ENCODE peak calls at places on chromosomes 4 and X, in nine cellular contexts. R, Q, G, H, U, N, F, M and W are unnamed samples.

GRCh38 chr4:8284391-8284790 is 14.8 kb downstream of the HTRA3 start:
- DNase-seq in Q (no peak), H (no peak), G (no peak), F (peak), U (no peak), N (no peak), R (no peak), M (no peak), W (no peak)

GRCh38 chrX:47093248-47093647 is 15.0 kb downstream of the RGN start:
- DNase-seq in G (peak), Q (no peak), M (no peak), N (no peak), F (no peak), U (no peak), R (peak), H (peak), W (no peak)

GRCh38 chr4:110211007-110211769 is 12.8 kb upstream of the ELOVL6 start:
- DNase-seq in M (no peak), Q (no peak), G (peak), U (no peak), F (no peak), N (no peak), R (no peak), H (peak), W (no peak)

GRCh38 chr4:53986062-53986461 is 78.3 kb downstream of the CHIC2 start:
- DNase-seq in H (no peak), F (no peak), M (no peak), G (no peak), Q (no peak), R (no peak), U (no peak), N (no peak), W (no peak)

GRCh38 chr4:27094785-27095184 is 234.1 kb downstream of the STIM2 start:
- DNase-seq in U (no peak), R (no peak), M (no peak), N (no peak), Q (peak), F (no peak), H (no peak), G (no peak), W (no peak)

GRCh38 chrX:65690057-65690855 is 22.8 kb downstream of the MSN start:
- DNase-seq in U (peak), Q (no peak), F (no peak), N (no peak), G (no peak), R (no peak), H (no peak), M (no peak), W (peak)

GRCh38 chr4:67014592-67014991 is 530.7 kb downstream of the CENPC start:
- DNase-seq in F (no peak), Q (no peak), U (no peak), G (peak), H (no peak), M (no peak), N (no peak), R (no peak), W (no peak)

GRCh38 chrX:69197690-69198089 is 32.4 kb upstream of the PJA1 start:
- DNase-seq in F (no peak), N (no peak), H (no peak), G (no peak), M (no peak), R (no peak), Q (no peak), U (no peak), W (no peak)

GRCh38 chr4:82864336-82865001 is 26.5 kb downstream of the SEC31A start:
- DNase-seq in N (no peak), H (no peak), Q (no peak), F (no peak), M (no peak), G (no peak), U (no peak), R (no peak), W (no peak)

GRCh38 chr4:26762650-26763049 is 98.0 kb upstream of the STIM2 start:
- DNase-seq in F (no peak), H (no peak), N (no peak), M (no peak), R (no peak), G (no peak), Q (no peak), U (no peak), W (no peak)

GRCh38 chr4:23728393-23728792 is 161.5 kb downstream of the PPARGC1A start:
- DNase-seq in N (no peak), M (no peak), H (no peak), G (no peak), Q (no peak), R (peak), U (no peak), F (no peak), W (no peak)

GRCh38 chrX:115030635-115031034 is 13.2 kb upstream of the IL13RA2 start:
- DNase-seq in R (no peak), G (no peak), N (peak), H (no peak), U (no peak), Q (no peak), M (no peak), F (no peak), W (no peak)

GRCh38 chrX:106898462-106898861 is 4.7 kb downstream of the RIPPLY1 start:
- DNase-seq in U (no peak), N (no peak), G (peak), R (no peak), H (peak), Q (no peak), M (no peak), F (no peak), W (no peak)

GRCh38 chr4:41647368-41647767 is 101.2 kb downstream of the PHOX2B start:
- DNase-seq in N (no peak), H (no peak), F (no peak), R (no peak), M (no peak), G (no peak), U (no peak), Q (no peak), W (no peak)

GRCh38 chr4:8182858-8183725 is 16.0 kb upstream of the SH3TC1 start:
- DNase-seq in U (peak), M (peak), G (no peak), Q (peak), F (peak), N (peak), H (no peak), R (no peak), W (peak)

GRCh38 chrX:135185795-135186443 is 14.7 kb upstream of the CT55 start:
- DNase-seq in Q (peak), F (no peak), H (peak), R (peak), U (no peak), N (no peak), G (peak), M (no peak), W (no peak)

GRCh38 chrX:41148553-41148952 is 63.3 kb downstream of the USP9X start:
- DNase-seq in N (no peak), M (no peak), R (peak), F (no peak), H (no peak), U (no peak), Q (no peak), G (no peak), W (no peak)

GRCh38 chr4:113591982-113592381 is 169.6 kb downstream of the CAMK2D start:
- DNase-seq in H (no peak), F (no peak), N (no peak), M (no peak), Q (no peak), G (no peak), R (no peak), U (no peak), W (no peak)

GRCh38 chr4:147940144-147940543 is 208.3 kb downstream of the ARHGAP10 start:
- DNase-seq in N (no peak), U (no peak), Q (no peak), G (no peak), F (no peak), R (no peak), H (no peak), M (no peak), W (no peak)

GRCh38 chrX:71619193-71619592 is 882 bp upstream of the CXCR3 start:
- DNase-seq in N (no peak), F (no peak), Q (no peak), G (no peak), U (peak), H (no peak), M (no peak), R (no peak), W (no peak)

GRCh38 chr4:107755841-107756356 is 35.9 kb upstream of the PAPSS1 start:
- DNase-seq in F (no peak), N (no peak), U (no peak), H (no peak), R (no peak), M (no peak), Q (no peak), G (peak), W (no peak)

GRCh38 chr4:177227636-177228035 is 82.0 kb upstream of the NEIL3 start:
- DNase-seq in M (no peak), Q (no peak), G (no peak), H (no peak), R (no peak), F (no peak), N (no peak), U (no peak), W (no peak)

GRCh38 chr4:139015948-139016451 is 419 bp downstream of the NOCT start:
- DNase-seq in R (no peak), H (peak), Q (peak), G (peak), U (peak), M (peak), F (no peak), N (no peak), W (peak)
- H3K27ac ChIP-seq in R (peak), H (peak), Q (peak), G (peak), U (peak), M (peak), F (peak), N (peak), W (peak)

DNA sequence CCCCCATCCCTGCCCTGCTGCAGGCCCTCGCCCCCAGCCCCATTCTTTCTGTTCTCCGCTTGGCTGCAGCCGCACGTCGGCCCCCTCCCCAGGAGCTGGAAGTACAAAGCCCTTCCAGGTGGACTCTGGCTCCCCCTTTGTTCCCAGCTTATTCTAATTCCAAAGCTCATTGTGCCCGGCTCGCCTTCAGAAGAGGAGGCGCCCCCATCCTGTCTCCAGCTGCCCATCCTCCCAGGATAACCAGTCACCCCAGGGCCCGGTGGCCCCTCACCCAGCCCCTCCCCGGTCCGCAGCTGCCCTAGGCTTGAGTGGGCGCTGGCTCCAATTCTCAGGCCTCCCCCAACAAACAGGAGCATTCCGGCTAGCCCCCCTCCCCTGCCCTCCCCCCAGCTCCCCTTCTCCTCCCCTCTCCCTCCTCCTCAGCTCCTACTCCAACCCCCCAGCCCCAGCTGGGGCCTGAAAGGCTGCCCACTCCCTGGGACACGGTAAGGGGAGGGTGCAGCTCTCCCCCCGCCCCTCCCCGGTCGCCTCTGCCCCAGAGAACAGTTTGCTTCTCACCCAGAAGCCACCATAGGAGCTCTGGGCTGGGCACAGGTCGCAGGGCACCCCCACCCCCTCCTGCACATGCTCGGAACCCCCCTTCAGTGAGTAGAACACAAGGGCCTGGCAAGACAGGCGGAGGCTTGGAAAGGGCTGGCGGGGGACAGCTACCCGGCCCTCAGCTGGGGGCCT is 3.1 kb upstream of the SLC6A8 start:
- DNase-seq in F (peak), G (peak), N (no peak), R (no peak), Q (no peak), H (no peak), U (peak), M (peak), W (no peak)
- H3K4me3 ChIP-seq in F (no peak), G (peak), N (no peak), R (no peak), Q (no peak), H (no peak), U (no peak), M (no peak), W (no peak)

GRCh38 chr4:94251094-94251493 is 43.4 kb downstream of the SMARCAD1 start:
- DNase-seq in H (no peak), Q (no peak), G (no peak), U (no peak), M (no peak), F (no peak), N (no peak), R (no peak), W (no peak)

GRCh38 chr4:94253036-94253435 is 45.4 kb downstream of the SMARCAD1 start:
- DNase-seq in N (no peak), R (no peak), U (no peak), M (no peak), F (no peak), G (peak), H (no peak), Q (no peak), W (no peak)

GRCh38 chr4:94256144-94256783 is 48.6 kb downstream of the SMARCAD1 start:
- DNase-seq in U (no peak), M (no peak), R (no peak), G (no peak), Q (no peak), F (no peak), N (no peak), H (no peak), W (no peak)

GRCh38 chr4:94262163-94263016 is 54.7 kb downstream of the SMARCAD1 start:
- DNase-seq in F (no peak), Q (no peak), G (no peak), U (no peak), N (no peak), R (no peak), M (no peak), H (no peak), W (no peak)

GRCh38 chr4:94256833-94257232 is 49.2 kb downstream of the SMARCAD1 start:
- DNase-seq in Q (no peak), G (no peak), H (peak), U (no peak), N (no peak), R (no peak), M (no peak), F (no peak), W (no peak)
- TF ChIP-seq CTCF in Q (no peak), G (peak), H (peak), U (no peak), N (peak), R (peak), M (no peak), F (no peak), W (no peak)

GRCh38 chr4:186932631-186933150 is 209.0 kb upstream of the FAT1 start:
- DNase-seq in U (no peak), M (no peak), R (no peak), N (no peak), F (no peak), G (no peak), H (no peak), Q (no peak), W (no peak)
- H3K27ac ChIP-seq in U (no peak), M (no peak), R (no peak), N (peak), F (no peak), G (no peak), H (no peak), Q (no peak), W (no peak)

GRCh38 chrX:43973249-43973672 is at the start of gene NDP:
- DNase-seq in F (no peak), U (no peak), N (no peak), M (no peak), G (peak), R (no peak), H (no peak), Q (no peak), W (no peak)

GRCh38 chrX:43974076-43974475 is 886 bp upstream of the NDP start:
- DNase-seq in R (no peak), G (no peak), F (no peak), M (no peak), U (no peak), Q (no peak), H (no peak), N (no peak), W (no peak)

GRCh38 chrX:43974736-43975135 is 1.5 kb upstream of the NDP start:
- DNase-seq in Q (no peak), N (no peak), H (no peak), G (no peak), F (no peak), R (no peak), U (no peak), M (no peak), W (no peak)

GRCh38 chrX:43975747-43976146 is 2.6 kb upstream of the NDP start:
- DNase-seq in H (no peak), G (no peak), F (no peak), R (no peak), U (no peak), Q (no peak), N (no peak), M (no peak), W (no peak)

DNA sequence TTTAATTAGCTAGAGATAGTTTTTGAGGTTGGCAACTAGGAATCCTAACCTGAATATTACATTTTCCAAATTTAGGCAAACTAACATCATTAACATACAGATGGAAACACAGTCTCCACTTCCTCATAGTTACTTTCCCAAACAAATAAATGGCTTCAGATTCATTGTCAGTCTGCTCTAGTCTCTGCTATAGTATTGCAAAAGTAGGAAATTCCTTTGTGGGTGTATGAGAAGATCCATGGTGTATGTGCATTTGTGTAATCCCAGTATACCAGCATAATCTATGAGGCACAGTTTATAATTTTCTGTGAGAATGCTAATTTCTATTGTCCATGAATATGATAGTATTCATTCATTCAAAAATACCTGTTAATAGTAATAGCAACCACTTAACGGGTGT is 3.0 kb upstream of the NDP start:
- DNase-seq in H (no peak), R (no peak), G (no peak), U (no peak), M (no peak), Q (no peak), F (no peak), N (no peak), W (no peak)
- H3K4me3 ChIP-seq in H (no peak), R (no peak), G (no peak), U (no peak), M (no peak), Q (no peak), F (no peak), N (no peak), W (no peak)

DNA sequence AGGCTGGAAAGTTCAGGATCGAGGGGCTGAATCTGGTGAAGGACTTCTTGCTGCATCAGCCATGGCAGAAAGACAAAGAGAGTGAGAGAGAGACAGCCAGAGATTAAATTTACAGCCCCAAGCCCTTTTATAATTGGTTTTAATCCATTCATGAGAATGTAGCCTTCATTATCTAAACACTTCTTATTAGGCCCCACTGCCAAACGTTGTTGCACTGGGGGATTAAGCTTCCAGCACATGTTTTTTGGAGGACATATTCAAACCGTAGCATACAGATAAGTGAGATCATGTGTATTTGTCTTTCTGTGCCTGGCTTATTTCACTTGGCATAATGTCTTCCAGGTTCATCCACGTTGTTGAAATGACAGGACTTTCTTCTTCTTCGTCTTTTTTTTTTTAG is 524.7 kb downstream of the SPRY1 start:
- DNase-seq in R (no peak), H (no peak), U (no peak), F (no peak), Q (no peak), N (no peak), G (no peak), M (no peak), W (no peak)
- TF ChIP-seq CTCF in R (no peak), H (no peak), U (no peak), F (no peak), Q (no peak), N (no peak), G (no peak), M (no peak), W (no peak)

GRCh38 chr4:163404570-163404969 is 60.9 kb downstream of the NPY5R start:
- DNase-seq in F (no peak), M (no peak), Q (no peak), H (no peak), G (no peak), N (no peak), R (no peak), U (no peak), W (no peak)

GRCh38 chr4:163398238-163398637 is 54.5 kb downstream of the NPY5R start:
- DNase-seq in F (no peak), N (no peak), R (no peak), H (no peak), G (no peak), Q (no peak), M (no peak), U (no peak), W (no peak)

GRCh38 chr4:163400911-163401310 is 57.2 kb downstream of the NPY5R start:
- DNase-seq in H (no peak), G (no peak), Q (no peak), U (no peak), F (no peak), N (no peak), M (no peak), R (no peak), W (no peak)

GRCh38 chr4:163404080-163404479 is 60.4 kb downstream of the NPY5R start:
- DNase-seq in H (no peak), F (no peak), R (no peak), G (no peak), M (no peak), N (no peak), Q (no peak), U (no peak), W (no peak)
- H3K27ac ChIP-seq in H (no peak), F (no peak), R (no peak), G (peak), M (no peak), N (no peak), Q (no peak), U (no peak), W (no peak)

GRCh38 chrX:10949541-10949940 is 161.6 kb upstream of the HCCS start:
- DNase-seq in F (no peak), G (no peak), R (no peak), Q (no peak), M (no peak), N (no peak), U (no peak), H (no peak), W (no peak)

DNA sequence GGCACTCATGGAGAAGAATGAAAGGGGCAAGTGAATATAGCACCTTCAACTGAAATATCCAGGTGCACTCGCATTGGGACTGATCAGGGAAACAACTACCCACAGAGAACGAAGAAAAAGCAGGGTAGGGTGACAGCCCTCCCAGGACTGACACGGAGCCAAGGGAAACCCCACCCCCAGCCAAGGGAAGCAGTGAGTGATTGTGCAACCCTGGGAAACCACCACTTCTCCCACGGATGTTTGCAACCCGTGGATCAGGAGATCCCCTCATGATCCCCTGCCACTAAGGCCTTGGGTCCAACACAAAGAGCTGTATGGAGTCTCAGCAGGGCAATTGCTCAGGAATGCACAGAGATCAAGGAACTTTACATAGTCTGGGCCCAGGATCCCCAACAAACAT is 158.5 kb upstream of the HCCS start:
- DNase-seq in Q (no peak), H (no peak), N (no peak), U (no peak), M (no peak), F (no peak), G (peak), R (no peak), W (no peak)
- H3K4me3 ChIP-seq in Q (no peak), H (no peak), N (no peak), U (no peak), M (no peak), F (no peak), G (no peak), R (no peak), W (no peak)